ENCODE peak calls at places on chromosomes 1 and 21, in six cellular contexts. Z is psoas muscle, F is endothelial cell, R is cardiac muscle cell, C is hepatocyte, Q is OCI-LY7. G is an unnamed sample.

GRCh38 chr1:29963946-29964345 is 727.6 kb downstream of the PTPRU start:
- DNase-seq in Z (no peak), F (no peak), R (no peak), C (no peak), Q (no peak), G (no peak)

GRCh38 chr21:32403201-32403701 is 9.3 kb upstream of the EVA1C start:
- DNase-seq in Z (peak), F (peak), R (peak), C (peak), Q (peak), G (peak)

GRCh38 chr1:5253036-5253435 is 598.6 kb downstream of the AJAP1 start:
- DNase-seq in Z (no peak), F (no peak), R (no peak), C (no peak), Q (no peak), G (no peak)

GRCh38 chr1:41394918-41395598 is 33.8 kb downstream of the FOXO6 start:
- DNase-seq in Z (no peak), F (no peak), R (peak), C (peak), Q (no peak), G (no peak)

GRCh38 chr1:7948950-7949349 is 8.3 kb upstream of the TNFRSF9 start:
- DNase-seq in Z (no peak), F (no peak), R (peak), C (no peak), Q (no peak), G (no peak)

GRCh38 chr1:178580096-178580495 is 67.2 kb downstream of the TEX35 start:
- DNase-seq in Z (no peak), F (no peak), R (no peak), C (no peak), Q (peak), G (no peak)

GRCh38 chr1:154961497-154962237 is at the start of gene PYGO2:
- DNase-seq in Z (peak), F (peak), R (peak), C (peak), Q (peak), G (peak)

GRCh38 chr1:232471250-232471649 is 158.7 kb downstream of the SIPA1L2 start:
- DNase-seq in Z (no peak), F (no peak), R (no peak), C (no peak), Q (no peak), G (no peak)

GRCh38 chr1:231162300-231162969 is 577 bp downstream of the TRIM67 start:
- DNase-seq in Z (peak), F (peak), R (peak), C (peak), Q (no peak), G (peak)

GRCh38 chr21:31732891-31733520 is 1.1 kb upstream of the SCAF4 start:
- DNase-seq in Z (no peak), F (no peak), R (peak), C (peak), Q (peak), G (no peak)

GRCh38 chr1:229148041-229148671 is 122.8 kb upstream of the RAB4A start:
- DNase-seq in Z (no peak), F (peak), R (peak), C (peak), Q (no peak), G (no peak)

GRCh38 chr1:15168479-15168878 is 14.9 kb downstream of the TMEM51 start:
- DNase-seq in Z (no peak), F (no peak), R (peak), C (no peak), Q (no peak), G (no peak)

GRCh38 chr1:167304165-167304564 is 83.5 kb downstream of the POU2F1 start:
- DNase-seq in Z (no peak), F (no peak), R (no peak), C (no peak), Q (no peak), G (no peak)

GRCh38 chr1:172470149-172470548 is 26.3 kb upstream of the PIGC start:
- DNase-seq in Z (no peak), F (no peak), R (no peak), C (peak), Q (no peak), G (no peak)

GRCh38 chr21:39610705-39611104 is 2.0 kb upstream of the B3GALT5 start:
- DNase-seq in Z (no peak), F (no peak), R (no peak), C (no peak), Q (no peak), G (no peak)

GRCh38 chr1:206036661-206037455 is 13.2 kb upstream of the CTSE start:
- DNase-seq in Z (no peak), F (no peak), R (no peak), C (no peak), Q (peak), G (no peak)

GRCh38 chr1:162530985-162531319 is 30.6 kb upstream of the UAP1 start:
- DNase-seq in Z (no peak), F (no peak), R (no peak), C (no peak), Q (no peak), G (no peak)

GRCh38 chr21:37139154-37139553 is 66.1 kb downstream of the TTC3 start:
- DNase-seq in Z (no peak), F (no peak), R (no peak), C (no peak), Q (no peak), G (no peak)

GRCh38 chr1:27360159-27361043 is 6.4 kb downstream of the MAP3K6 start:
- DNase-seq in Z (no peak), F (no peak), R (no peak), C (peak), Q (no peak), G (peak)

GRCh38 chr1:25484096-25484495 is 53.4 kb downstream of the MACO1 start:
- DNase-seq in Z (peak), F (no peak), R (no peak), C (no peak), Q (no peak), G (no peak)

GRCh38 chr1:100506221-100506620 is 31.7 kb upstream of the GPR88 start:
- DNase-seq in Z (no peak), F (no peak), R (peak), C (no peak), Q (no peak), G (no peak)

GRCh38 chr1:90721210-90722194 is 4.4 kb upstream of the BARHL2 start:
- DNase-seq in Z (no peak), F (peak), R (peak), C (peak), Q (peak), G (peak)

GRCh38 chr1:26848947-26849774 is 13.8 kb upstream of the SFN start:
- DNase-seq in Z (peak), F (no peak), R (peak), C (peak), Q (no peak), G (no peak)

GRCh38 chr1:32364836-32365235 is 2.5 kb downstream of the TSSK3 start:
- DNase-seq in Z (no peak), F (no peak), R (no peak), C (no peak), Q (no peak), G (no peak)

GRCh38 chr1:18466676-18467075 is 14.1 kb upstream of the KLHDC7A start:
- DNase-seq in Z (no peak), F (no peak), R (no peak), C (no peak), Q (no peak), G (no peak)

GRCh38 chr1:224175615-224176014 is 7.4 kb upstream of the DEGS1 start:
- DNase-seq in Z (peak), F (peak), R (peak), C (peak), Q (no peak), G (no peak)

GRCh38 chr1:46076343-46076742 is 56.1 kb downstream of the PIK3R3 start:
- DNase-seq in Z (no peak), F (no peak), R (no peak), C (no peak), Q (no peak), G (no peak)

GRCh38 chr1:246039585-246039984 is 467.5 kb downstream of the SMYD3 start:
- DNase-seq in Z (no peak), F (no peak), R (no peak), C (no peak), Q (no peak), G (no peak)

GRCh38 chr1:172322219-172323061 is 98.0 kb upstream of the C1orf105 start:
- DNase-seq in Z (peak), F (no peak), R (peak), C (peak), Q (no peak), G (no peak)

GRCh38 chr1:63069214-63069613 is 253.2 kb upstream of the FOXD3 start:
- DNase-seq in Z (no peak), F (no peak), R (no peak), C (no peak), Q (no peak), G (no peak)

GRCh38 chr1:63074321-63074720 is 248.0 kb upstream of the FOXD3 start:
- DNase-seq in Z (no peak), F (no peak), R (no peak), C (no peak), Q (no peak), G (no peak)

GRCh38 chr1:63068626-63069025 is 253.7 kb upstream of the FOXD3 start:
- DNase-seq in Z (no peak), F (no peak), R (no peak), C (no peak), Q (no peak), G (no peak)

GRCh38 chr1:63073530-63074306 is 248.6 kb upstream of the FOXD3 start:
- DNase-seq in Z (no peak), F (peak), R (peak), C (peak), Q (no peak), G (peak)
- TF ChIP-seq CTCF in Z (no peak), F (no peak), R (peak), C (peak), Q (no peak), G (no peak)

DNA sequence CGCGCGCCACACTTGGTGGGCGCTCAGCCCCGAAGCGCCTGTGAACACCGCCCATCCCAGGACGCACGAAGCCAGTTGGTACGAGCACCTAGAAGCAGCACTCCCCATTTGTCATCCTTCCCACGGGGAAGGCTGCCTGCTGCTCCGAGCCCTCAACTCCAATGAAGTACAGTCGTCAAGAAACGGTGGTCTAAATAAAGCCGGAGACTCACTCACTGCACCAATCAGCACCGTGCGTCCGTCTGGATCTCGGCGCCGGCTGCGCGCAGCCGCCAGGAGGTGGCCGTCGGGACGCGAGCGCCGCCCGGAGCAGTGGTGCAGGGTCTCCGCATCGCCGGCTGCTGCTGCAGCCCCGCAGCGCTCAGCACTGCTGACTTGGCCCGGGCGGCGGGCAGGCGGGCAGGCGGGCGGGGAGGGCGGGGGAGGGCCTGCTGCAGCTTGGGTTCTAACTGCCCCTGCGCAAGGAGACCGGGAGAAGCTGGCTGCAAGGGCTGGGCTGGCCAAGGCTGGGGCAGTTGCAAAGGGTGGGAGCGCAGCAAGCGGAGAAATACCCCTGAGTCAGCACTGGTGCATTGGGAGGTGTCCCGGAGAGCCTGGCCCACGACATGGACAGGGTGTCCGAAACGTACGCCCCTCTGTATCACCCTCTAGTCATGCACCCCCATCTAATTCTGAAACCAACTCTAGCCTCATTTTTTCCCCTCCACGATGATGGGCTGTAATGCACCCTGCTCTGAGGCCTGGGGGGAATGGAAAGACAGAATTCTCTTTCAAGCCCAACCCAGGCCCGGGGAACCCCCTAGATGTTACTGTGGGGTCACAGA is 35.8 kb upstream of the H6PD start:
- DNase-seq in Z (peak), F (peak), R (peak), C (peak), Q (no peak), G (no peak)
- TF ChIP-seq CTCF in Z (peak), F (no peak), R (peak), C (peak), Q (no peak), G (no peak)

GRCh38 chr1:153355445-153356071 is 2.1 kb upstream of the S100A9 start:
- DNase-seq in Z (peak), F (peak), R (peak), C (peak), Q (peak), G (peak)
- TF ChIP-seq CTCF in Z (peak), F (no peak), R (peak), C (peak), Q (peak), G (peak)

DNA sequence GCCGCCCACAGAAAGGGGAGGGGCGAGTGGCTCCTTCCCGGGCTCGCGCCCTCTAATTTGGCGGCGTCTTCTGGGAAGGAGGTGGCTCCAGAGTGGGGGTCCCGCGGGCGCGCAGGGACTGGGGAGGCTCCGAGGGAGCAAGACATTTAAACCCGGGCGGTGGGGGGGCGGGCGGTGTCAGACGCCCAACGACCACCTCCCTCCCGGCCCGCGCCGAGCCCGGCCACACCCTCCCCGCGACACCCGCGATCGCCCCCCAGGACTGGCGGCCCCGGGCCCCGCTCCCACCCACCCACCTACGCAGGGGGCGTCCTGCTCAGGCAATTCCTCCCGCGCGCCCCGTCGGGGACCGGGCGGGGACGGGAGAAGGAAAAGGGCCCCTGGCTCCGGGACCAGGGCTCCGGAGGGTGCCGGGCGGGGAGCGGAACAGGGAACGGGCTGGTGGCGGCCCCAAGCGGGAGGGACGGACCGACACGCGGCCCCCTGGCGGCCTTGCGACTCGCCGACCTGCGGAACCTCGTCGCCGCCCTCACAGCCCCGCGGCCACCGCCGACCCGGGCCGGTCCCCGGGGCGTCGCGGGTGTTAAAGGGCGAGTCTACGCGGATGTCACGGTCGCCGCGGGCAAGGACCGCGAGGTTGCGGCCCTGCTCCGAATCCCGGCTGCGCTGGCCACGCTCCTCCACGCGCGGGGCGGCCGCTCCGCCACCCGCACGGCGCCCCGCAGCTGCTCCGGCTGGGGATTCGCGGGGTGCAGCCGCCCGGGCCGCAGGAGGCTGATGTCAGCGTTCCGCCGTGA is 94.0 kb upstream of the FMN2 start:
- DNase-seq in Z (no peak), F (peak), R (no peak), C (peak), Q (no peak), G (no peak)
- TF ChIP-seq CTCF in Z (no peak), F (peak), R (peak), C (peak), Q (no peak), G (no peak)

GRCh38 chr1:109776206-109776835 is 12.6 kb upstream of the EPS8L3 start:
- DNase-seq in Z (no peak), F (no peak), R (no peak), C (no peak), Q (no peak), G (no peak)
- TF ChIP-seq CTCF in Z (no peak), F (no peak), R (no peak), C (no peak), Q (no peak), G (no peak)

DNA sequence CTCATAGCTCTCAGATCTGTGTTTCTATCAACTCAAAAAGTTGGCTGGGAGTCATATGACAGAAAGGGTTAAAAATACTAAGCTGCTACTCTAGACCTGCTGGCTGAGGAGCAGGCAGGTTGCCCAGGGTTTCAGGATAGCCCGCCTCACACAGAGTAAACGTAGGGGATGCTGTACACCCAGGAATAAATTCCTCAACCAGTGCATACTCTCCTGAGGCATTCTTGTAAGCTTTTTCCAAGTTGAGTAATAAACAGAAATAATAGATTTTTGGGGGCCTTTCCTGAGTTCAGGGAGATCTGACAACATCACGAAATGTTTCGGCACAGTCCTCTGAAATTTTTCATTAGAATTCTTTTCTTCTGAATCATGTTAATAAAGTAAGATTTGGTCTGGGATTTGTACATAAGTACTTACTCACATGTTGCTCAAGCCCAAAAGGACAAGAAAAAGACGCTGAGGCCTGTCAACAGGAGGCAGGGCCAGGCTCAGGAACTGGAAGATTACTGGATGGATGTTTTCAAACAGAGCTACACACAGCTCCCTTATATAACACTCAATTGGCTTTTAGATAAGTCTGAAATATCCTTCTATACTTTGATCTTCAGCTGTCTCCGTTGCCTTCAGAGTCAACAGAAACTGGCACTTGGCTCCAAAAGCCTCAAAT is 41.0 kb downstream of the TGFBR3 start:
- DNase-seq in Z (peak), F (no peak), R (peak), C (peak), Q (no peak), G (no peak)
- TF ChIP-seq CTCF in Z (no peak), F (no peak), R (peak), C (no peak), Q (no peak), G (no peak)

GRCh38 chr1:119743308-119743707 is 25.4 kb downstream of the HMGCS2 start:
- DNase-seq in Z (no peak), F (no peak), R (peak), C (no peak), Q (no peak), G (no peak)

GRCh38 chr1:119744598-119744942 is 24.1 kb downstream of the HMGCS2 start:
- DNase-seq in Z (no peak), F (no peak), R (no peak), C (no peak), Q (no peak), G (no peak)

GRCh38 chr1:119745034-119745433 is 23.7 kb downstream of the HMGCS2 start:
- DNase-seq in Z (no peak), F (no peak), R (no peak), C (no peak), Q (no peak), G (no peak)

GRCh38 chr1:119742677-119743076 is 26.0 kb downstream of the HMGCS2 start:
- DNase-seq in Z (no peak), F (no peak), R (no peak), C (no peak), Q (no peak), G (no peak)

GRCh38 chr1:119743776-119744597 is 24.7 kb downstream of the HMGCS2 start:
- DNase-seq in Z (peak), F (peak), R (peak), C (peak), Q (peak), G (peak)
- TF ChIP-seq CTCF in Z (peak), F (peak), R (peak), C (peak), Q (peak), G (peak)

DNA sequence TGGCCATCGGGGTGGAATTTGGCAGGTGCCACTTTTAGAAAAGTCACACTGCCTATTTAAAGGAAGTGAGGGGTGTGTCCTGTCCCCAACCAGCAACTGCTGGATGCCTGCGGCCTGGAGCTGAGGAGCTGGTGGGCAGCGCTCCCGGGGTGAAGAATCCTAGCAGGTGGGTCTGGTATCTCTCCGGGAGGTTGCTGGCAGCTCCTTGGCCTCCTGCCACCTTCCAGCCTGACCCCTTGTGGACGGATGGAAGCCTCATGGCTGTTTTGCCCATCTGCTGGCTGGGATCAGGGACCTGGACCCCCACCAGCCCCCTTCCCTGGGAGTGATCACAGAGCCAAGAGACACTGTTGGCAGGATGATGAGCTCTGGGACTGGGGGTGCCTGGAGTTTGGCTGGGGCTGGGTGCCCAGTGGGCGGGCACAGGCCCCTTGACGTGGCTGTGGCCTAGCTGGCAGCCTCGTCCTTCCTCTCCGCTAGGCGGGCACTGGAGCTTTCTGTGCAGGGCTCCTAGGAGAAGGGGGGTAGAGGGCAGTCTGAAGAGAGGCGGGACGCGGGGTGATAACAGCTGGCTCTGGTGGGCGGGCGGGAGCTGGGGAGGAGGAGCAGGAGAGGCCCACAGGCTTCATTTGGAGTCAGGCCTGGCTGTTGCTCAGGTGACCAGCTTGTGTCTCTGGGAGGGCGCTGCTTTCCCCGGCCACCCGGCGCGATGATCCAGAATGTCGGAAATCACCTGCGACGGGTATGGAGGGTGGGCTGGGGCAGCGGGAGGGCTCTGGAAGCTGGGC is at the start of gene ACOT11:
- DNase-seq in Z (peak), F (no peak), R (peak), C (peak), Q (no peak), G (no peak)
- TF ChIP-seq CTCF in Z (peak), F (no peak), R (peak), C (peak), Q (no peak), G (no peak)

GRCh38 chr1:203038891-203039608 is 12.8 kb downstream of the PPFIA4 start:
- DNase-seq in Z (peak), F (peak), R (peak), C (peak), Q (peak), G (peak)

GRCh38 chr1:203041351-203041932 is 15.2 kb downstream of the PPFIA4 start:
- DNase-seq in Z (no peak), F (no peak), R (no peak), C (no peak), Q (no peak), G (no peak)

GRCh38 chr1:203038217-203038741 is 12.0 kb downstream of the PPFIA4 start:
- DNase-seq in Z (peak), F (no peak), R (peak), C (no peak), Q (peak), G (no peak)

GRCh38 chr1:203040518-203041275 is 14.4 kb downstream of the PPFIA4 start:
- DNase-seq in Z (no peak), F (no peak), R (no peak), C (no peak), Q (no peak), G (no peak)

GRCh38 chr1:203039609-203040517 is 13.6 kb downstream of the PPFIA4 start:
- DNase-seq in Z (no peak), F (peak), R (no peak), C (peak), Q (peak), G (no peak)
- TF ChIP-seq CTCF in Z (no peak), F (peak), R (peak), C (peak), Q (peak), G (no peak)